ENCODE peak calls at places on chromosomes 7 and 10, in five cellular contexts. L is HCT116, R is mesenchymal stem cell, Y is K562, J is adipocyte. C is an unnamed sample.

GRCh38 chr10:4650572-4650971 is 175.4 kb upstream of the AKR1E2 start:
- DNase-seq in J (peak; percentile 64), R (peak; percentile 89), L (no peak), Y (no peak), C (no peak)

GRCh38 chr7:36686499-36686898 is 37.8 kb downstream of the AOAH start:
- DNase-seq in L (peak; percentile 19), R (peak; percentile 11), Y (no peak), J (no peak), C (no peak)

GRCh38 chr7:122803323-122803722 is 82.9 kb downstream of the CADPS2 start:
- DNase-seq in L (peak; percentile 10), R (no peak), J (peak; percentile 79), Y (no peak), C (no peak)

GRCh38 chr10:83988435-83988834 is 150.9 kb upstream of the GHITM start:
- DNase-seq in L (no peak), R (no peak), Y (no peak), J (no peak), C (no peak)

GRCh38 chr10:12812541-12812940 is 189.0 kb downstream of the CCDC3 start:
- DNase-seq in Y (no peak), R (no peak), L (no peak), J (no peak), C (no peak)

GRCh38 chr10:86959737-86960002 is 1.3 kb downstream of the SNCG start:
- DNase-seq in L (no peak), Y (no peak), J (no peak), R (no peak), C (no peak)

GRCh38 chr7:18210788-18211187 is 183.1 kb upstream of the PRPS1L1 start:
- DNase-seq in R (no peak), J (no peak), L (no peak), Y (no peak), C (no peak)

GRCh38 chr7:128121731-128122576 is 90.7 kb upstream of the LRRC4 start:
- DNase-seq in R (no peak), Y (no peak), L (no peak), J (no peak), C (no peak)

GRCh38 chr7:40305229-40305628 is 170.4 kb downstream of the SUGCT start:
- DNase-seq in J (no peak), Y (no peak), R (no peak), L (no peak), C (no peak)

GRCh38 chr10:103802081-103802480 is 53.3 kb downstream of the SH3PXD2A start:
- DNase-seq in R (no peak), J (no peak), L (no peak), Y (no peak), C (no peak)

GRCh38 chr7:137535579-137535978 is 192.0 kb upstream of the PTN start:
- DNase-seq in Y (no peak), L (no peak), J (no peak), R (no peak), C (no peak)

GRCh38 chr7:137527634-137528033 is 184.1 kb upstream of the PTN start:
- DNase-seq in R (no peak), J (no peak), L (no peak), Y (no peak), C (no peak)

GRCh38 chr7:137531671-137532070 is 188.1 kb upstream of the PTN start:
- DNase-seq in J (no peak), R (no peak), Y (no peak), L (no peak), C (no peak)
- H3K4me3 ChIP-seq in J (no peak overlapping the region), R (no peak overlapping the region), Y (no peak overlapping the region), L (no peak overlapping the region), C (no peak overlapping the region)

GRCh38 chr7:74585844-74586243 is 71.7 kb upstream of the GTF2I start:
- DNase-seq in R (no peak), L (no peak), J (no peak), Y (no peak), C (no peak)

GRCh38 chr7:74586258-74587200 is 71.0 kb upstream of the GTF2I start:
- DNase-seq in J (peak; percentile 27), R (peak; percentile 64), L (no peak), Y (no peak), C (no peak)

GRCh38 chr7:74590814-74591213 is 66.7 kb upstream of the GTF2I start:
- DNase-seq in J (no peak), Y (no peak), L (no peak), R (no peak), C (no peak)

GRCh38 chr7:74584160-74584954 is 73.2 kb upstream of the GTF2I start:
- DNase-seq in R (no peak), Y (peak; percentile 80), J (no peak), L (no peak), C (peak; percentile 42)

DNA sequence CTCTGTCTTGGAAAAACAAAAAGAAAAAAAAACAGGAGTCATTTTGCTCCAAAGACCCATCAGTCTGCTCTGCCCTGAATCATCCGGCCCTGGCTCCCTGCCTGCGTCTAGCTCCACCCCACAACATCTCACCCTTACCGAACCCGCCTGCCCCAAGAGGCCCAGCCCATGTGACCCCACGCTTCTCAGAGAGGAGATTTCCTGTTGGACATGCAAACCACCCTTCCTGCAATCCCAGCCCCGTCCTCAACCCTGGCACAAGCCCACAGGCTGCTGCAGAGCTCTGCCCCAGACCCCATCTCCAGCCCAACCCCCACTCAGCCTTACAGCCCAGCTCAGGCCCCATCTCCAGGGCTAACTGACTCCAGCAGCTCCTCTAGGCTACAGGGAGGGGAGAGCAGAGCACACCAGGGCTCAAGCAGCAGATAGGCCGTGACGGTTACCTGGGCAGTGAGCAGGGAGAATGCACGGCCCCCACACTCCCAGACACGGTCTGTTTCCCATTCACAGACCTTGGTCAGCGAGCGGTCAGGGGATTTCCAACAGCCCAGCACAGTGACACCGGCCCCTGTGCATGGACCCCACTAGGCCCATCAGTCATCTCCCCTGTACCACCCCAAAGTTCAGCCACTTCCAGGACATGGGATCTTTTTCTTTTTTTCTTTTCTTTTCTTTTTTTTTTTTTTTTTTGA is 69.9 kb upstream of the GTF2I start:
- DNase-seq in R (peak; percentile 94), Y (peak; percentile 67), J (peak; percentile 95), L (no peak), C (peak; percentile 89)
- H3K9ac ChIP-seq in R (peak overlapping the region; percentile 75), Y (peak overlapping the region; percentile 65), J (peak overlapping the region; percentile 85), L (peak overlapping the region; percentile 24), C (no peak overlapping the region)

DNA sequence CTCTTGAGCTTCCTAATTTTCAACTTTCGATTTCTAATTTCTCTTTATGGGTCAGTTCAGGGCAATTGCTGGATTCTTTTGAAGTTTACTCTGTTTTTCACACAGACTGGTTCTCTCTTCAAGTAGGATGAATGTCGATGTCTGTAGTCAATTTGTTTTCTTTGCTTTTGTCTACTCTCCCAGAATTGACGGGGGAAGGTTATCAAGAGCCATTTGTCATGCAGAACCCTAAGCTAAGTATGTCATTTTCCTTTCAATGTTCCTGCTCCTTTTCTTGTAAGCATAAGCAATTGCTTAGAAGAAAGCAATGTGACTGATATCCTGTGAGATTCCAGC is 53.7 kb downstream of the SLC39A12 start:
- DNase-seq in J (no peak), R (no peak), Y (no peak), L (no peak), C (no peak)
- H3K9me3 ChIP-seq in J (no peaks in the 10 kb centered on the region), R (no peaks in the 10 kb centered on the region), Y (no peaks in the 10 kb centered on the region), L (no peaks in the 10 kb centered on the region), C (no peaks in the 10 kb centered on the region)

GRCh38 chr7:114416089-114416990 is 1.7 kb downstream of the FOXP2 start:
- DNase-seq in Y (no peak), R (peak; percentile 11), L (no peak), J (no peak), C (no peak)
- H3K4me3 ChIP-seq in Y (no peak overlapping the region), R (peak overlapping the region; percentile 83), L (no peak overlapping the region), J (no peak overlapping the region), C (peak overlapping the region; percentile 24)

GRCh38 chr7:25849361-25850184 is 302.4 kb upstream of the NFE2L3 start:
- DNase-seq in Y (no peak), R (peak; percentile 97), J (peak; percentile 86), L (no peak), C (no peak)

GRCh38 chr7:25852995-25853713 is 298.8 kb upstream of the NFE2L3 start:
- DNase-seq in Y (no peak), J (no peak), R (peak; percentile 41), L (no peak), C (no peak)

GRCh38 chr7:25852249-25852994 is 299.6 kb upstream of the NFE2L3 start:
- DNase-seq in J (peak; percentile 47), L (no peak), R (peak; percentile 75), Y (no peak), C (peak; percentile 75)

GRCh38 chr7:25850730-25851129 is 301.3 kb upstream of the NFE2L3 start:
- DNase-seq in Y (no peak), J (no peak), L (no peak), R (no peak), C (no peak)

DNA sequence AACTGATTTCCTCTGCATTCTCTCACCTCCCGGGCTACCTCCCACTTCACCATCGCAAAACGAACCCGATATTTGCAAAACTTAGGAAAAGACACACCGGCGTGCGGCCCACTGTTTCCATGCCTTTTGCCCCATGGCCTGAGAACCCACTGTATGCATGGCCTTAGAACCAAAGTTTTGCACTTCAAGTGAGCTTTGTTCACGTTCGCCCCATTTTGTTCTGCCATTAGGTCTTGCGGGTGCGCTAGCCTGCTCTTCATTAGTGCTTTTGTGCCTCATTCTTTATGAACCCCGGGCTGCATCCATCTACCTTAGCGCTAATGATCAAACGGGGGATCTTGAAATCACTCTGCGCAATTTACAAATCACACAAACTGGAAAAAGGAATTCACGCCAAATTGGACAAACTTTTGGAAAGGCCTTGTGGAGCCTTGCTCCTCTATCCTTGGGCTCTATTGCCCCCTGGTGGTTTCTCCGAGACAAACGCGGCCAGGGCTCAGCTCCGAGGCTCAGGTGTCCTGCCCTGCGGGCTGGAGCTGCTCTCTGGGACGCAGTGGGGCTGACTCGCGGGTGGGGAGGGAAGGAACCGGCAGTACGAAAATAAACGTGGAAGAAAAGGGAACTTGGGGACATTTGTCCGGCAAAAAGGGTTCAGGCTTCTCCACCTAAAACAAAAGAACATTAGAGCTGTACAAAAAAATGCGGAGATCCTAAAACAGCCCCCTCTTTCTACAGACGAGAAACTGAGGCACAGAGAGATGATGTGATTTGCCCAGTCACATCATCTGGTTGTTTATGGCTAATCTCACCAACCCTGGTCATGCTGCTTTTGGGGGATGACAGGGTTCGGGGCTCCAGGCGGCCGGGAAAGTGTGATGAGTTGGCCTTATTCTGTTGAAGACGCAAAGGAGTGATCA is 300.4 kb upstream of the NFE2L3 start:
- DNase-seq in J (peak; percentile 95), L (no peak), Y (peak; percentile 62), R (peak; percentile 86), C (peak; percentile 95)
- H3K9ac ChIP-seq in J (peak overlapping the region; percentile 81), L (no peak overlapping the region), Y (no peak overlapping the region), R (peak overlapping the region; percentile 91), C (peak overlapping the region; percentile 26)

GRCh38 chr10:7687228-7687907 is 15.7 kb upstream of the ITIH2 start:
- DNase-seq in Y (peak; percentile 68), R (peak; percentile 79), L (peak; percentile 95), J (peak; percentile 91), C (peak; percentile 79)

GRCh38 chr10:7686351-7687171 is 16.6 kb upstream of the ITIH2 start:
- DNase-seq in Y (no peak), L (no peak), J (no peak), R (no peak), C (no peak)

DNA sequence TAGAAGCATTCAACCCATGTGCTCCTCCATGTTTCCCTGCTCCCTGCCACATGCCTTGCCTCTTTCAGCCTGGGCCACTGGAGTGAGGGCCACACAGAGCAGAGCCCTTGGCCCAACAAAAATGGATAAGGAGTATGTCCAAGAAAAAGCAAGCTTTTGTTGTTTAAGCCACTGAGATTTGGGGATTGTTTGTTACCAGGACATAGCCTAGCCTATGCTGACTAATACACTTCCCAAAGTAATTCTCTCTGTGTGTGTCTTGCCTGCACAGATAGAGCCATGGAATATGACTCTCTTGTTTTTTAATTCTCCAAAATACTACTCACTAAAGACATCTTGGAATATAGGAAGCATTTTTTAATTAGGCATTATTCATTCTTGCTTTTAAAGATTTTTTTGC is 13.5 kb upstream of the ITIH2 start:
- DNase-seq in L (no peak), R (no peak), J (no peak), Y (no peak), C (no peak)
- H3K9me3 ChIP-seq in L (no peaks in the 10 kb centered on the region), R (no peaks in the 10 kb centered on the region), J (peaks cover 12% of the 10 kb centered on the region), Y (peaks cover 2% of the 10 kb centered on the region), C (no peaks in the 10 kb centered on the region)

C was measured in colonic mucosa.